ENCODE peak calls at places on chromosomes 11 and 22, in four cellular contexts. One of them, this sample, is unnamed.

GRCh38 chr11:12603362-12604088 is 70.7 kb upstream of the TEAD1 start:
- DNase-seq in K562: peak
- DNase-seq in HL-60: no peak
- DNase-seq in HCT116: no peak
- DNase-seq in this sample: no peak

GRCh38 chr11:1043563-1044096 is 7.1 kb upstream of the MUC6 start:
- DNase-seq in K562: no peak
- DNase-seq in HL-60: no peak
- DNase-seq in HCT116: no peak
- DNase-seq in this sample: no peak

GRCh38 chr11:112797653-112798293 is 163.4 kb upstream of the NCAM1 start:
- DNase-seq in K562: peak
- DNase-seq in HL-60: peak
- DNase-seq in HCT116: no peak
- DNase-seq in this sample: peak

GRCh38 chr22:49525776-49526535 is 301.7 kb downstream of the BRD1 start:
- DNase-seq in K562: no peak
- DNase-seq in HL-60: peak
- DNase-seq in HCT116: no peak
- DNase-seq in this sample: no peak

GRCh38 chr11:47797633-47798032 is 30.5 kb upstream of the FNBP4 start:
- DNase-seq in K562: no peak
- DNase-seq in HL-60: peak
- DNase-seq in HCT116: no peak
- DNase-seq in this sample: peak

GRCh38 chr22:40651563-40652501 is 15.3 kb upstream of the MRTFA start:
- DNase-seq in K562: peak
- DNase-seq in HL-60: peak
- DNase-seq in HCT116: peak
- DNase-seq in this sample: peak

GRCh38 chr11:57458060-57458409 is 2.3 kb upstream of the RTN4RL2 start:
- DNase-seq in K562: no peak
- DNase-seq in HL-60: no peak
- DNase-seq in HCT116: no peak
- DNase-seq in this sample: no peak

GRCh38 chr11:103878646-103879045 is 157.8 kb upstream of the DDI1 start:
- DNase-seq in K562: no peak
- DNase-seq in HL-60: peak
- DNase-seq in HCT116: no peak
- DNase-seq in this sample: no peak

GRCh38 chr22:17597217-17597616 is 31.3 kb downstream of the ATP6V1E1 start:
- DNase-seq in K562: no peak
- DNase-seq in HL-60: no peak
- DNase-seq in HCT116: no peak
- DNase-seq in this sample: no peak

GRCh38 chr22:24289781-24290181 is 19.1 kb downstream of the SPECC1L start:
- DNase-seq in K562: peak
- DNase-seq in HL-60: no peak
- DNase-seq in HCT116: no peak
- DNase-seq in this sample: no peak

GRCh38 chr22:46974631-46975585 is 212.5 kb downstream of the TBC1D22A start:
- DNase-seq in K562: no peak
- DNase-seq in HL-60: no peak
- DNase-seq in HCT116: no peak
- DNase-seq in this sample: no peak

GRCh38 chr22:50686794-50687193 is 14.2 kb downstream of the SHANK3 start:
- DNase-seq in K562: no peak
- DNase-seq in HL-60: no peak
- DNase-seq in HCT116: no peak
- DNase-seq in this sample: no peak

GRCh38 chr11:76237914-76238313 is 31.6 kb upstream of the WNT11 start:
- DNase-seq in K562: peak
- DNase-seq in HL-60: peak
- DNase-seq in HCT116: peak
- DNase-seq in this sample: no peak

GRCh38 chr11:88318017-88318416 is 19.5 kb downstream of the CTSC start:
- DNase-seq in K562: no peak
- DNase-seq in HL-60: no peak
- DNase-seq in HCT116: no peak
- DNase-seq in this sample: no peak

GRCh38 chr22:32618461-32619140 is 144.0 kb downstream of the FBXO7 start:
- DNase-seq in K562: no peak
- DNase-seq in HL-60: no peak
- DNase-seq in HCT116: no peak
- DNase-seq in this sample: no peak

GRCh38 chr22:29043906-29044575 is 17.6 kb downstream of the C22orf31 start:
- DNase-seq in K562: no peak
- DNase-seq in HL-60: no peak
- DNase-seq in HCT116: no peak
- DNase-seq in this sample: no peak

GRCh38 chr11:2791139-2791520 is 91.3 kb upstream of the KCNQ1OT1 start:
- DNase-seq in K562: no peak
- DNase-seq in HL-60: no peak
- DNase-seq in HCT116: no peak
- DNase-seq in this sample: no peak

GRCh38 chr22:25057013-25057881 is 104.7 kb downstream of the KIAA1671 start:
- DNase-seq in K562: peak
- DNase-seq in HL-60: peak
- DNase-seq in HCT116: peak
- DNase-seq in this sample: no peak

GRCh38 chr11:57213282-57214086 is 23.6 kb downstream of the APLNR start:
- DNase-seq in K562: no peak
- DNase-seq in HL-60: peak
- DNase-seq in HCT116: no peak
- DNase-seq in this sample: no peak

GRCh38 chr11:93732237-93732892 is 8.9 kb downstream of the TAF1D start:
- DNase-seq in K562: no peak
- DNase-seq in HL-60: no peak
- DNase-seq in HCT116: no peak
- DNase-seq in this sample: no peak

GRCh38 chr11:133993921-133994320 is 37.2 kb upstream of the IGSF9B start:
- DNase-seq in K562: no peak
- DNase-seq in HL-60: no peak
- DNase-seq in HCT116: no peak
- DNase-seq in this sample: no peak

GRCh38 chr22:38193580-38193979 is 8.2 kb upstream of the MAFF start:
- DNase-seq in K562: no peak
- DNase-seq in HL-60: peak
- DNase-seq in HCT116: no peak
- DNase-seq in this sample: no peak
- TF ChIP-seq REST in K562: no peak
- TF ChIP-seq REST in HL-60: no peak
- TF ChIP-seq REST in HCT116: no peak
- TF ChIP-seq REST in this sample: no peak

GRCh38 chr22:19843857-19844422 is 10.7 kb downstream of the GNB1L start:
- DNase-seq in K562: no peak
- DNase-seq in HL-60: no peak
- DNase-seq in HCT116: no peak
- DNase-seq in this sample: no peak
- H3K27ac ChIP-seq in K562: no peak
- H3K27ac ChIP-seq in HL-60: peak
- H3K27ac ChIP-seq in HCT116: no peak
- H3K27ac ChIP-seq in this sample: no peak

GRCh38 chr11:14972581-14973490 is 685 bp upstream of the CALCA start:
- DNase-seq in K562: no peak
- DNase-seq in HL-60: no peak
- DNase-seq in HCT116: no peak
- DNase-seq in this sample: no peak
- H3K4me3 ChIP-seq in K562: no peak
- H3K4me3 ChIP-seq in HL-60: no peak
- H3K4me3 ChIP-seq in HCT116: no peak
- H3K4me3 ChIP-seq in this sample: no peak

GRCh38 chr22:35451602-35452001 is 51.7 kb downstream of the MCM5 start:
- DNase-seq in K562: no peak
- DNase-seq in HL-60: no peak
- DNase-seq in HCT116: no peak
- DNase-seq in this sample: no peak
- TF ChIP-seq REST in K562: no peak
- TF ChIP-seq REST in HL-60: no peak
- TF ChIP-seq REST in HCT116: no peak
- TF ChIP-seq REST in this sample: no peak

DNA sequence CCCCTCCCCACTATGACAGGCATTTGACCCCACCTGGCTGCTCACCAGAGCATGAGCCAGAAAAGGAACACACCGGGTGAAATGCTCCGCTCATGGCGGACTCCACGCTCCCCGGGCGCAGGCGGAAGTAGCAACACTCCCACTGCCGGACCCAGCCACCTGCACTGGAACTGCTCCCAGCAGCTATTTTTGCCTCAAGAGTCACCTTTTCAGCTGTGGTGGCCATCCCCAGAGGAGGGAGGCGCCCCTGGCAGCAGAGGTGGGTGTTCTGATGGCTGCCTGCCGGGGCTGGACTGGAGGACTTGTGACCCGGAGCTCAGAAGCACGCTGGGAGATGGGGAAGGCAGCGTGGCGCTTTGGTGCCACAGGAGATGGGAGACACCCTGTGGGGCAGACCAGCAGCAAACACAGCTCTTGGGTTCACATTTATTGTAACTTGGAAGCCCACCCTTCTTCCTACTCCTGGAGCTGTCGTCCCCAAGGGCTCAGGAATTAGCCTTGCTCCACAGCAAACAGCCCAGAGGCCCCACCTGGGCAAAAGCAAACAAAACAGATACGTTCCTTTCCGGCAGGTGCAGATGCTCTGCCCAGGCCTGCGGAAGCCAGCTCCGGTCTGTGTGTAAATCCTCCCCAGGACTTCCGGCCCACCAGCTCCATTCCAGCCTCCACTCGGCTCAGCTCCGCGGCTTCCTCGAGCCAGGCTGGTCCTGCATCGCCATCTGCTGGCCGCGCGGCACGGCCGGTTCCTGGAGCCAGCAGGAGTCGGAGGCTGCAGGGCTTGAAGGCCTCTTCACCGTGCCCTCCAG is 3.7 kb downstream of the RPS19BP1 start:
- DNase-seq in K562: peak
- DNase-seq in HL-60: peak
- DNase-seq in HCT116: peak
- DNase-seq in this sample: no peak
- H3K27ac ChIP-seq in K562: no peak
- H3K27ac ChIP-seq in HL-60: peak
- H3K27ac ChIP-seq in HCT116: peak
- H3K27ac ChIP-seq in this sample: peak

This sample was measured in Panc1.